ENCODE peak calls at places on chromosomes 16 and 17, in six cellular contexts. K is H1, F is GM12878, H is SK-N-SH, T is K562, M is HepG2. E is an unnamed sample.

GRCh38 chr17:15466131-15466530 is 1.3 kb downstream of the CDRT4 start:
- DNase-seq in K (no peak), F (no peak), H (peak), T (no peak), M (no peak), E (no peak)

GRCh38 chr16:48003226-48003907 is 152.4 kb downstream of the ABCC12 start:
- DNase-seq in K (no peak), F (no peak), H (no peak), T (no peak), M (no peak), E (no peak)

GRCh38 chr16:67641779-67642708 is 2.9 kb upstream of the CARMIL2 start:
- DNase-seq in K (no peak), F (no peak), H (no peak), T (no peak), M (no peak), E (no peak)

GRCh38 chr17:9231449-9232154 is 210.3 kb downstream of the NTN1 start:
- DNase-seq in K (no peak), F (no peak), H (no peak), T (no peak), M (no peak), E (no peak)

GRCh38 chr17:37643118-37643766 is at the start of gene DDX52:
- DNase-seq in K (peak), F (peak), H (peak), T (peak), M (peak), E (peak)

GRCh38 chr16:4306439-4307214 is 9.2 kb upstream of the GLIS2 start:
- DNase-seq in K (no peak), F (no peak), H (peak), T (no peak), M (no peak), E (no peak)

GRCh38 chr16:995087-995486 is 13.5 kb downstream of the SOX8 start:
- DNase-seq in K (no peak), F (no peak), H (no peak), T (no peak), M (no peak), E (no peak)

GRCh38 chr17:82399601-82400101 is 18.5 kb upstream of the HEXD start:
- DNase-seq in K (no peak), F (no peak), H (peak), T (no peak), M (no peak), E (peak)

GRCh38 chr16:9334091-9334490 is 242.6 kb downstream of the HAPSTR1 start:
- DNase-seq in K (no peak), F (no peak), H (peak), T (no peak), M (no peak), E (no peak)

GRCh38 chr16:23573822-23574221 is 16.3 kb downstream of the UBFD1 start:
- DNase-seq in K (no peak), F (no peak), H (no peak), T (no peak), M (no peak), E (no peak)

GRCh38 chr17:41613277-41614082 is 913 bp upstream of the KRT16 start:
- DNase-seq in K (no peak), F (no peak), H (no peak), T (no peak), M (no peak), E (no peak)

GRCh38 chr17:45742251-45742650 is 41.9 kb upstream of the CRHR1 start:
- DNase-seq in K (no peak), F (no peak), H (no peak), T (no peak), M (no peak), E (no peak)

GRCh38 chr17:12613566-12613965 is 52.1 kb upstream of the MYOCD start:
- DNase-seq in K (no peak), F (no peak), H (no peak), T (no peak), M (no peak), E (no peak)

GRCh38 chr17:28527859-28528258 is 21.7 kb downstream of the FOXN1 start:
- DNase-seq in K (no peak), F (no peak), H (no peak), T (no peak), M (no peak), E (no peak)

GRCh38 chr16:569445-570254 is at the start of gene PIGQ:
- DNase-seq in K (no peak), F (no peak), H (peak), T (peak), M (peak), E (peak)

GRCh38 chr17:72971513-72971880 is 121.0 kb downstream of the SLC39A11 start:
- DNase-seq in K (no peak), F (no peak), H (no peak), T (no peak), M (no peak), E (no peak)

GRCh38 chr17:78723001-78723796 is 58.9 kb downstream of the CYTH1 start:
- DNase-seq in K (no peak), F (no peak), H (peak), T (no peak), M (no peak), E (no peak)

GRCh38 chr16:69088684-69089083 is 16.8 kb upstream of the HAS3 start:
- DNase-seq in K (no peak), F (no peak), H (no peak), T (no peak), M (no peak), E (no peak)

GRCh38 chr17:56603486-56604238 is 10.2 kb downstream of the NOG start:
- DNase-seq in K (no peak), F (no peak), H (no peak), T (no peak), M (no peak), E (no peak)

GRCh38 chr17:700504-701094 is 14.0 kb downstream of the VPS53 start:
- DNase-seq in K (no peak), F (no peak), H (peak), T (peak), M (no peak), E (no peak)

GRCh38 chr17:78391843-78392242 is 13.4 kb downstream of the PGS1 start:
- DNase-seq in K (no peak), F (no peak), H (no peak), T (no peak), M (no peak), E (no peak)

GRCh38 chr17:37650419-37651003 is 7.3 kb upstream of the DDX52 start:
- DNase-seq in K (no peak), F (no peak), H (peak), T (peak), M (peak), E (no peak)

GRCh38 chr16:1929105-1929504 is 10.9 kb upstream of the HS3ST6 start:
- DNase-seq in K (no peak), F (no peak), H (peak), T (peak), M (no peak), E (no peak)

GRCh38 chr17:4573682-4574081 is 10.6 kb upstream of the SMTNL2 start:
- DNase-seq in K (no peak), F (no peak), H (no peak), T (no peak), M (no peak), E (no peak)

GRCh38 chr16:89906141-89907025 is 12.3 kb upstream of the MC1R start:
- DNase-seq in K (no peak), F (no peak), H (no peak), T (no peak), M (no peak), E (no peak)

GRCh38 chr16:80996688-80997138 is 10.0 kb downstream of the CMC2 start:
- DNase-seq in K (no peak), F (no peak), H (no peak), T (no peak), M (no peak), E (no peak)
- H3K4me3 ChIP-seq in K (no peak), F (peak), H (no peak), T (no peak), M (peak), E (no peak)

DNA sequence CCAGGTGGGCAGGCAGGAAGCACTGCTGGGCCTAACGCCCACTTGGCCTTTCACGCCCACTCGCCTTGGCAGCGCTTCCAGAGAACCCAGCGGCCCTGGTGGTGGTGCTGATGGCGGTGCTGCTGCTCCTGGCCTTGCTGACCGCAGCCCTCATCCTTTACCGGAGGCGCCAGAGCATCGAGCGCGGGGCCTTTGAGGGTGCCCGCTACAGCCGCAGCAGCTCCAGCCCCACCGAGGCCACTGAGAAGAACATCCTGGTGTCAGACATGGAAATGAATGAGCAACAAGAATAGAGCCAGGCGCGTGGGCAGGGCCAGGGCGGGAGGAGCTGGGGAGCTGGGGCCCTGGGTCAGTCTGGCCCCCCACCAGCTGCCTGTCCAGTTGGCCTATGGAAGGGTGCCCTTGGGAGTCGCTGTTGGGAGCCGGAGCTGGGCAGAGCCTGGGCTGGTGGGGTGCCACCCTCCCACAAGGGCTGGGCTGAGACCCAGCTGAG is 64.7 kb downstream of the MRC2 start:
- DNase-seq in K (no peak), F (no peak), H (no peak), T (no peak), M (no peak), E (no peak)
- H3K27ac ChIP-seq in K (no peak), F (no peak), H (no peak), T (peak), M (no peak), E (no peak)

GRCh38 chr16:16041196-16041892 is 91.9 kb downstream of the ABCC1 start:
- DNase-seq in K (no peak), F (no peak), H (no peak), T (no peak), M (no peak), E (no peak)
- TF ChIP-seq GABPA in K (no peak), F (no peak), H (no peak), T (no peak), M (no peak), E (no peak)

DNA sequence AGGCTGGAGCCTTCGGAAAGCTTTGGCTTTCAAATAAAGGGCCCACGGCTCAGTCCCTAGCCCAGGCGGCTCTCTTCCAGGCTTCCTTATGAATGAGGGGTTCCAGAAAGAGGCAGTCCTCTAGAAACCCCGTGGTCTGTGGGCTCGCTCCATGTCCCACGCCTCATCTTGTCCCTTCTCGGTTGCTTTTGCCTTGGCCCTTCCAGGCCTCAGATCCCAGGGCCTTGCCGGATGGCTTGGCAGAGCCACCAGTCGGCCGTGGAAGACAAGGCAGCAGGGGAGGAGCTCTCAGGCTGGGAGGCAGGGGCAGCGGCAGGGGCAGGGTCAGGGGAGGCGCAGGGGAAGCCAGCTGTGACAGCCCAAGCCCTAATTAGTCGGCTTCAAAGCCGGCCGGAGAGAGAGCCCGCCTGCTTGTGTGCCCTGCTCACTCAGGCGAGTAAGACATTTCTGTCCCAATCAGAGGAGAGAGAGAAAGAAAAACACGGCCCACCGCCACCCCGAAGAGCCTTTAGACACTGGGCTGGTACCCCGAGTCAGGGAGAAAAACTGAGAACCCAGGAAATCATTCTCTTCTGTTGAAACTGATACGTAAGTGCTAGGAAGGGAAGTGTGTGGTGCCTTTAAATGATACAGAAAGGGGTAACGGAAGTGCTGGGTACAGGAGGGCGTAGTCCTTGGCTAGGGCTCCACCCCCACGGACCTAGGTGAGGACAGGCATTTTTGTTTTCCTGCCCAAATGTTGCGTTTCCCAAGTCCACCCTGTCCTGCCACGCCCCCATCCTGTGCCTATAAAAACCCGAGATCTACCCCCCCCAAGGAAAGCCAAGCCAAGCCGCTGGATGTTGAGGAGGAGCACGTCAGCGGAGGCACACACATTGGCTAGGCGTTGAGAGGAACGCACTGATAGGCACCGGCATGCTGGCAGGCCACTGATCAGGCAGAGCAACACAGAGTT is 27.8 kb upstream of the MEIOC start:
- DNase-seq in K (peak), F (peak), H (no peak), T (no peak), M (peak), E (no peak)
- H3K4me3 ChIP-seq in K (no peak), F (peak), H (no peak), T (no peak), M (peak), E (no peak)

DNA sequence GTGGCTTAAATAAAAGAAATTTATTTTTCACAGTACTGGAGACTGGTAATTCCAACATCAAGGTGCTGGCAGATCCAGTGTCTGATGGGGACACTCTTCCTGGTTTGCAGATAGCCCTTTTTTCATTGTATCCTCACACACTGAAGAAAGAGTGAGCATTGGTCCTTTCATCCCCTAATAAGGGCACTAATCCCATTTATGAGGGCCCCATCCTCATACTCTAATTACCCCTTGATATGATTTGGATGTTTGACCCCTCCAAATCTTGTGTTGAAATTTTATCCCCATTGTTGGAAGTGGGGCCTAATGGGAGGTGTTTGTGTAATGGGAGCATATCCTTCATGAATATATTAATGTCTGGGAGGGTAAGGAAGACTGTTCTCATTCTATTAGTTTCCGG is 9.4 kb upstream of the FAM20A start:
- DNase-seq in K (no peak), F (no peak), H (no peak), T (no peak), M (no peak), E (no peak)
- H3K27ac ChIP-seq in K (no peak), F (no peak), H (no peak), T (no peak), M (no peak), E (no peak)

DNA sequence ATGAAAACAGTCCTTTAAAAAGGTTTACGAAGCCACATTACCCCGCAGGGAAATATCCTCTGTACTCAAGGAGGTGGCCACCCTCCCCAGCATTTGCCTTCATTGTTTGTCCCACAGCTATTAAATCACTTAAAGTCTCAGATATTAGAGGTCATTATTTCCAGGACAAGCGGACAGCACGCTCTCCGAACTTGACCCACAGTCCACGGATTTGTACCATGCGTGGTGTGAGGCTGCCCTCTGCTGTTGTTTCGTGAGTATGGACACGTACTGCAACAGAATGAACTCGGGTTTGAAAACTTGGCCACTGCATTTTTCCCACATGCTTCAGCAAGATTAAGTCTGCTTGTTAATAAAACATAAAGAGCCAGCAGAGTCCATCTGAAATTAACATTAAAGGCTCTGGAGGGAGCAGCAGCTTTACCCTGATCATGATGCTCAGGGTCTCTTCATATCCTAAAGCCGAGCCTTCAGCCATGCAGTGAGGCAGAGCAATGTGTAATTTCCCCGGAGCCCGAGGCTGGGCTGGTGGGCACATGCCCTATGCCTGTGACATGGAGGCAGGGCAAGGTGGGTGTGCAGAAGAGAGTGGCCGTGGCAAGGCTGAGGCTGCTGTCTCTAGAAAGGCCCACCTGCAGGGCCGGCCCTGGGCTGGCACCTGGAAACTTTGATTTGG is 19.7 kb downstream of the MEAK7 start:
- DNase-seq in K (no peak), F (no peak), H (peak), T (peak), M (peak), E (peak)
- TF ChIP-seq GABPA in K (no peak), F (no peak), H (no peak), T (no peak), M (no peak), E (no peak)

GRCh38 chr17:32929288-32929574 is 1.3 kb downstream of the TMEM98 start:
- DNase-seq in K (no peak), F (no peak), H (peak), T (peak), M (no peak), E (no peak)

GRCh38 chr17:32927201-32927723 is 691 bp upstream of the TMEM98 start:
- DNase-seq in K (no peak), F (no peak), H (no peak), T (no peak), M (peak), E (no peak)

GRCh38 chr17:32929588-32929987 is 1.6 kb downstream of the TMEM98 start:
- DNase-seq in K (no peak), F (no peak), H (no peak), T (no peak), M (no peak), E (no peak)

GRCh38 chr17:32927724-32928526 is at the start of gene TMEM98:
- DNase-seq in K (no peak), F (no peak), H (peak), T (peak), M (no peak), E (no peak)

GRCh38 chr17:32928527-32929287 is 754 bp downstream of the TMEM98 start:
- DNase-seq in K (no peak), F (no peak), H (no peak), T (no peak), M (no peak), E (no peak)
- H3K4me3 ChIP-seq in K (peak), F (no peak), H (peak), T (peak), M (peak), E (no peak)

GRCh38 chr17:27343972-27344607 is 50.2 kb downstream of the WSB1 start:
- DNase-seq in K (no peak), F (no peak), H (no peak), T (no peak), M (no peak), E (peak)
- H3K27ac ChIP-seq in K (peak), F (no peak), H (peak), T (peak), M (no peak), E (no peak)

DNA sequence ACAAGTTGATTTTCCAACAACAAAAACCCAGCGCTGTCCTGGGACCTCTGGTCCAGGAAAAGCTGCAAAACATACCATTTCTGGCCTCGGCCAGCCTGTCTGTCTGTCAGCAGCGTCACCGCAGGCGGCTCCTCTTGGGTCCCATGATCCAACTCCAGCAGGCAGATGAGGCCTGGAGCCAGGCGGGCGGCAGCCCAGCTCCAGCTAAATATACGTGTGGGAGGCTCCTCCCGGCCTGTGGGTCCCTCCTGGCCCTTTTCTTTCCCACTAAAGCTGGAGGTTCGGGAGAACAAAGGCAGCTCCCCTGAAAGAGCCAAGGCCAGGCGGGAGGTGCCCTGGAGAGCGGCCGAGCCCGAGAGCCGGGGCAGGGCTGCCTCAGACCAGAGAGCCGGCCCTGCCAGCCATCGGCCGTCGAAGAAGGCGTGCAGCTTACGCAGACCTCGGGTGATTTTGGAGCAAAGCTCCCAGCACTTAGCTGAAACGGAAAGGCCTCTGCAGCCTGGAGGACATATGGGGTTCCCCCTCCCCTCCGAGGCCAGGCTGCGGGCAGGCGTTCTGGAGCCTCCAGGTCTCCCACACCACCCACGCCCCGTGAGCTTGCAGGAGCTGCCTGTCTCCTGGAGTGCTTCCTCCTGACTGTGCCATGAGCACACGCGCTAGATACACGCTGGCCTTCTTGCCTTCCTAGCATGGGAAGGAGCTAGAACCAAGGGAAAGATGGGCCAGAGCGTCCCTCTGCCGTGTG is 19.9 kb upstream of the JPH3 start:
- DNase-seq in K (no peak), F (no peak), H (peak), T (no peak), M (no peak), E (no peak)
- TF ChIP-seq GABPA in K (no peak), F (no peak), H (no peak), T (no peak), M (no peak), E (no peak)

E was measured in HL-60.